ENCODE peak calls at places on chromosome 16, in four cellular contexts. L is neural progenitor cell, Q is pancreas, O is fibroblast of lung. R is an unnamed sample.
A peak's percentile ranks its signal among the peaks of the same experiment; 100 is the strongest.

GRCh38 chr16:85428899-85429775 is 184.0 kb upstream of the GSE1 start:
- DNase-seq in Q (peak; percentile 46), O (no peak), L (no peak), R (no peak)

GRCh38 chr16:10521681-10522274 is 58.6 kb downstream of the EMP2 start:
- DNase-seq in O (peak; percentile 45), L (peak; percentile 82), Q (no peak), R (peak; percentile 6)

GRCh38 chr16:11793840-11794239 is 3.2 kb downstream of the ZC3H7A start:
- DNase-seq in L (no peak), Q (no peak), O (no peak), R (no peak)

GRCh38 chr16:11409398-11409797 is 64.1 kb downstream of the RMI2 start:
- DNase-seq in O (no peak), L (no peak), Q (no peak), R (no peak)

GRCh38 chr16:10729649-10730048 is 14.0 kb upstream of the NUBP1 start:
- DNase-seq in Q (no peak), O (peak; percentile 64), L (peak; percentile 16), R (no peak)

GRCh38 chr16:31428277-31428597 is at the start of gene COX6A2:
- DNase-seq in O (no peak), L (no peak), Q (no peak), R (no peak)

GRCh38 chr16:24906199-24906808 is 60.5 kb downstream of the SLC5A11 start:
- DNase-seq in O (peak; percentile 17), L (no peak), Q (no peak), R (no peak)

GRCh38 chr16:66250686-66251405 is 115.6 kb upstream of the CDH5 start:
- DNase-seq in O (peak; percentile 63), Q (no peak), L (no peak), R (no peak)

GRCh38 chr16:29729116-29729521 is 16.7 kb downstream of the C16orf54 start:
- DNase-seq in O (peak; percentile 41), L (peak; percentile 71), Q (no peak), R (peak; percentile 4)

GRCh38 chr16:14955546-14956231 is 18.4 kb downstream of the NPIPA1 start:
- DNase-seq in Q (no peak), L (no peak), O (no peak), R (no peak)

GRCh38 chr16:75660726-75661302 is 13.2 kb downstream of the TERF2IP start:
- DNase-seq in L (no peak), Q (no peak), O (no peak), R (no peak)

GRCh38 chr16:75341934-75342811 is 90.7 kb upstream of the BCAR1 start:
- DNase-seq in Q (no peak), O (peak; percentile 84), L (no peak), R (no peak)

GRCh38 chr16:82641336-82641984 is 14.7 kb downstream of the CDH13 start:
- DNase-seq in Q (no peak), L (no peak), O (peak; percentile 49), R (no peak)

GRCh38 chr16:24929409-24929808 is 83.6 kb downstream of the SLC5A11 start:
- DNase-seq in L (no peak), Q (no peak), O (no peak), R (no peak)

GRCh38 chr16:85687651-85688471 is 893 bp downstream of the GINS2 start:
- DNase-seq in Q (no peak), L (no peak), O (no peak), R (no peak)

GRCh38 chr16:180921-181667 is 835 bp downstream of the HBQ1 start:
- DNase-seq in L (peak; percentile 93), O (peak; percentile 52), Q (peak; percentile 93), R (no peak)

GRCh38 chr16:86222965-86223551 is 287.3 kb upstream of the FOXF1 start:
- DNase-seq in O (peak; percentile 89), Q (no peak), L (no peak), R (peak; percentile 94)

GRCh38 chr16:51636913-51637743 is 486.1 kb upstream of the SALL1 start:
- DNase-seq in L (peak; percentile 26), O (no peak), Q (no peak), R (no peak)

GRCh38 chr16:81473066-81473488 is 28.5 kb downstream of the CMIP start:
- DNase-seq in Q (no peak), O (no peak), L (no peak), R (no peak)

GRCh38 chr16:72442381-72443158 is 270.6 kb upstream of the PMFBP1 start:
- DNase-seq in Q (no peak), L (no peak), O (peak; percentile 42), R (no peak)

GRCh38 chr16:8962393-8963009 is 1.2 kb downstream of the USP7 start:
- DNase-seq in O (no peak), L (peak; percentile 64), Q (peak; percentile 73), R (no peak)

GRCh38 chr16:53131363-53132071 is 76.7 kb downstream of the CHD9 start:
- DNase-seq in L (no peak), O (peak; percentile 43), Q (peak; percentile 80), R (no peak)

GRCh38 chr16:2043980-2044451 is 3.6 kb downstream of the NTHL1 start:
- DNase-seq in Q (peak; percentile 54), O (no peak), L (no peak), R (no peak)

GRCh38 chr16:2043296-2043979 is 4.2 kb downstream of the NTHL1 start:
- DNase-seq in Q (peak; percentile 50), L (no peak), O (no peak), R (no peak)

GRCh38 chr16:2044541-2044940 is 3.1 kb downstream of the NTHL1 start:
- DNase-seq in O (no peak), L (no peak), Q (peak; percentile 54), R (no peak)

GRCh38 chr16:2042171-2042570 is 5.5 kb downstream of the NTHL1 start:
- DNase-seq in O (no peak), Q (peak; percentile 58), L (no peak), R (no peak)

GRCh38 chr16:2042666-2043295 is 4.9 kb downstream of the NTHL1 start:
- DNase-seq in L (no peak), O (no peak), Q (no peak), R (no peak)
- H3K27ac ChIP-seq in L (no peak overlapping the region), O (no peak overlapping the region), Q (no peak overlapping the region), R (no peak overlapping the region)

GRCh38 chr16:17983114-17983513 is 353.4 kb downstream of the NPIPA8 start:
- DNase-seq in L (no peak), Q (no peak), O (no peak), R (no peak)
- TF ChIP-seq CTCF in L (no peak), Q (no peak), O (no peak), R (no peak)

GRCh38 chr16:55834044-55834443 is 1.1 kb upstream of the CES1 start:
- DNase-seq in O (no peak), Q (no peak), L (no peak), R (no peak)

GRCh38 chr16:55832425-55832787 is 490 bp downstream of the CES1 start:
- DNase-seq in Q (no peak), L (no peak), O (no peak), R (no peak)

GRCh38 chr16:55835578-55835977 is 2.7 kb upstream of the CES1 start:
- DNase-seq in O (no peak), L (no peak), Q (no peak), R (no peak)

GRCh38 chr16:55830658-55831294 is 2.1 kb downstream of the CES1 start:
- DNase-seq in L (no peak), Q (no peak), O (no peak), R (no peak)

DNA sequence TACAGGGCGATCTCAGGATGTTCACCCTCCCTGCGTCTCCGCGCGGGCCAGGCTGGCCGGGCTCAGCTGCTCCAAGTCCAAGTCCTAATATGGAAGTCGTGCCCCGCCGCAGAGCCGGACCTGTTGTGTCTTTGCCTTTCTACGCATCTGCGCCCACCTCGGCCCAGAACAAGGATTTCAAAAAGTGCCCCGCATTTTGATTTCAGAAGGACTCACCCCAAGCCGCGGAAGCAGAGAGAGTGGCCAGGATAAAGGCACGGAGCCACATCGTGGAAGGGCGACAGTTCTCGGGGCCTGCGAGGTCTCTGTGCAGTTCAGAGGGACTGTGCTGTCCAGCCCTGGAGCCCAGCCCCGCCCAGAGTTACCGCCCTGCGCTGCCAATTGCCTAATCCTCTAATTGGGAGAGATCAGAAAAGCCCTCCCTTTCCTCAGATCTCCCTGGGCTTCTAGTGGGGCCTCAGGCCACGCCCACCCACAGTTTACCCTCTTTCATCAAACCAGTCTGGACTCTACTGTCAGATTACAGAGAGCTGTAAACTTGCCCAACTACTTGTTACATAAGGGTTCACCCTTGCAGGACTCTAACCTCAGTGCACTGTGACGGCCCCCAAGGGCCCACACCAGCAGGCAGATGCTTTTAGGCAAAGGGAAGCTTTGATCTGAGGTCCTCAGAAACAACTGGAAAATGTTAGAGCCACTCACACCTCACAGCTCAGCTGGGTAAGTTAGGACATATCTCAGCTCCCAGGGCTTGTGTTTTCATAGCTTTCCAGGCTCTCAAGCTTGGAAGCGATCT is at the start of gene CES1:
- DNase-seq in L (peak; percentile 88), O (no peak), Q (peak; percentile 58), R (no peak)
- H3K4me3 ChIP-seq in L (no peak within 1 kb of the TSS), O (no peak within 1 kb of the TSS), Q (no peak within 1 kb of the TSS), R (no peak within 1 kb of the TSS)

GRCh38 chr16:89505204-89506112 is 2.7 kb upstream of the SPG7 start:
- DNase-seq in Q (peak; percentile 74), O (peak; percentile 72), L (no peak), R (peak; percentile 77)
- H3K27ac ChIP-seq in Q (peak overlapping the region; percentile 22), O (peak overlapping the region; percentile 76), L (no peak overlapping the region), R (peak overlapping the region; percentile 65)

R was measured in AG04450.